ENCODE peak calls at places on chromosome 12, in eight cellular contexts. J, R, A, Z, D, C, U and V are unnamed samples.

GRCh38 chr12:124386059-124386458 is 91.2 kb downstream of the RFLNA start:
- DNase-seq in J (no peak), R (no peak), A (no peak), Z (no peak), D (peak; percentile 71), C (no peak), U (no peak), V (no peak)

GRCh38 chr12:110565919-110566871 is 16.9 kb downstream of the PPTC7 start:
- DNase-seq in J (no peak), R (no peak), A (no peak), Z (no peak), D (no peak), C (no peak), U (no peak), V (no peak)

GRCh38 chr12:124354400-124354799 is 59.5 kb downstream of the RFLNA start:
- DNase-seq in J (no peak), R (no peak), A (no peak), Z (no peak), D (no peak), C (no peak), U (no peak), V (no peak)

GRCh38 chr12:68342966-68343365 is 10.8 kb upstream of the MDM1 start:
- DNase-seq in J (no peak), R (no peak), A (no peak), Z (no peak), D (no peak), C (no peak), U (no peak), V (no peak)

GRCh38 chr12:90262261-90262660 is 553.6 kb upstream of the ATP2B1 start:
- DNase-seq in J (no peak), R (no peak), A (no peak), Z (peak; percentile 43), D (peak; percentile 49), C (no peak), U (no peak), V (no peak)

GRCh38 chr12:2479866-2480510 is 314.8 kb upstream of the FKBP4 start:
- DNase-seq in J (no peak), R (no peak), A (peak; percentile 12), Z (no peak), D (no peak), C (no peak), U (no peak), V (no peak)

GRCh38 chr12:7383157-7383556 is 60.8 kb downstream of the CD163L1 start:
- DNase-seq in J (no peak), R (no peak), A (no peak), Z (no peak), D (no peak), C (no peak), U (no peak), V (no peak)

GRCh38 chr12:13337786-13338185 is 141.3 kb downstream of the EMP1 start:
- DNase-seq in J (no peak), R (no peak), A (no peak), Z (no peak), D (no peak), C (no peak), U (no peak), V (no peak)

GRCh38 chr12:81542621-81543020 is 216.5 kb downstream of the PPFIA2 start:
- DNase-seq in J (no peak), R (no peak), A (no peak), Z (no peak), D (no peak), C (no peak), U (no peak), V (no peak)

GRCh38 chr12:131242741-131243496 is 289.2 kb downstream of the ADGRD1 start:
- DNase-seq in J (no peak), R (peak; percentile 77), A (peak; percentile 29), Z (no peak), D (no peak), C (peak; percentile 41), U (no peak), V (no peak)

GRCh38 chr12:53795927-53796326 is 44.1 kb upstream of the CISTR start:
- DNase-seq in J (no peak), R (no peak), A (no peak), Z (no peak), D (no peak), C (no peak), U (no peak), V (no peak)

GRCh38 chr12:72747460-72747859 is 475.3 kb downstream of the TRHDE start:
- DNase-seq in J (no peak), R (no peak), A (no peak), Z (no peak), D (peak; percentile 3), C (no peak), U (no peak), V (no peak)

GRCh38 chr12:90858261-90858660 is 96.7 kb downstream of the CCER1 start:
- DNase-seq in J (no peak), R (no peak), A (no peak), Z (no peak), D (no peak), C (no peak), U (no peak), V (no peak)

GRCh38 chr12:47778842-47779241 is 5.8 kb downstream of the SLC48A1 start:
- DNase-seq in J (no peak), R (no peak), A (no peak), Z (no peak), D (no peak), C (no peak), U (no peak), V (no peak)

GRCh38 chr12:32285484-32285883 is 113.9 kb upstream of the FGD4 start:
- DNase-seq in J (no peak), R (no peak), A (no peak), Z (no peak), D (no peak), C (no peak), U (no peak), V (no peak)

GRCh38 chr12:76480800-76481199 is 78.8 kb downstream of the OSBPL8 start:
- DNase-seq in J (no peak), R (no peak), A (no peak), Z (no peak), D (no peak), C (no peak), U (no peak), V (no peak)

GRCh38 chr12:29960113-29960512 is 176.4 kb upstream of the TMTC1 start:
- DNase-seq in J (no peak), R (no peak), A (no peak), Z (no peak), D (no peak), C (no peak), U (no peak), V (no peak)